ENCODE peak calls at places on chromosomes 6 and 20, in ten cellular contexts. H is epithelial cell of prostate; S is pancreas; R is nephron progenitor cell; Z is effector CD8-positive, alpha-beta T cell; G is lower leg skin; J is RWPE1; A is T follicular helper cell; K is left cardiac atrium; B is mesendoderm. E is an unnamed sample.

GRCh38 chr6:81590314-81590691 is 162.2 kb downstream of the TENT5A start:
- DNase-seq in H (no peak), S (no peak), R (no peak), Z (no peak), G (no peak), J (no peak), A (no peak), K (no peak), B (no peak), E (no peak)

GRCh38 chr20:7085448-7085847 is 318.0 kb downstream of the BMP2 start:
- DNase-seq in H (no peak), S (no peak), R (no peak), Z (no peak), G (no peak), J (no peak), A (no peak), K (no peak), B (no peak), E (no peak)

GRCh38 chr6:151391021-151391470 is 313 bp downstream of the ZBTB2 start:
- DNase-seq in H (no peak), S (no peak), R (peak; percentile 79), Z (peak; percentile 71), G (peak; percentile 62), J (peak; percentile 64), A (peak; percentile 82), K (peak; percentile 84), B (peak; percentile 85), E (peak; percentile 78)

GRCh38 chr6:83199865-83200230 is 6.7 kb downstream of the RWDD2A start:
- DNase-seq in H (peak; percentile 79), S (no peak), R (no peak), Z (no peak), G (no peak), J (peak; percentile 52), A (no peak), K (no peak), B (no peak), E (no peak)

GRCh38 chr20:64084209-64085152 is at the start of gene LKAAEAR1:
- DNase-seq in H (no peak), S (no peak), R (no peak), Z (no peak), G (no peak), J (no peak), A (no peak), K (no peak), B (peak; percentile 80), E (no peak)

GRCh38 chr20:14245368-14245970 is 91.9 kb downstream of the FLRT3 start:
- DNase-seq in H (no peak), S (no peak), R (no peak), Z (no peak), G (no peak), J (no peak), A (no peak), K (no peak), B (peak; percentile 15), E (no peak)

GRCh38 chr6:160788806-160789205 is 86.8 kb downstream of the PLG start:
- DNase-seq in H (no peak), S (no peak), R (no peak), Z (no peak), G (no peak), J (no peak), A (no peak), K (no peak), B (peak; percentile 73), E (no peak)

GRCh38 chr20:289693-290080 is 863 bp downstream of the C20orf96 start:
- DNase-seq in H (no peak), S (no peak), R (no peak), Z (no peak), G (no peak), J (no peak), A (no peak), K (no peak), B (no peak), E (no peak)

GRCh38 chr6:27502508-27503435 is 29.9 kb upstream of the ZNF184 start:
- DNase-seq in H (no peak), S (no peak), R (peak; percentile 71), Z (peak; percentile 47), G (no peak), J (no peak), A (peak; percentile 42), K (peak; percentile 61), B (peak; percentile 94), E (peak; percentile 40)

GRCh38 chr6:2450546-2450945 is 205.1 kb upstream of the GMDS start:
- DNase-seq in H (no peak), S (peak; percentile 60), R (no peak), Z (no peak), G (no peak), J (peak; percentile 42), A (no peak), K (peak; percentile 76), B (no peak), E (no peak)

GRCh38 chr6:38107073-38107472 is 287.5 kb downstream of the ZFAND3 start:
- DNase-seq in H (no peak), S (no peak), R (no peak), Z (no peak), G (no peak), J (no peak), A (no peak), K (no peak), B (no peak), E (no peak)

GRCh38 chr6:142543576-142543975 is 241.8 kb downstream of the ADGRG6 start:
- DNase-seq in H (no peak), S (no peak), R (no peak), Z (no peak), G (no peak), J (no peak), A (no peak), K (no peak), B (no peak), E (no peak)

GRCh38 chr6:26327450-26328264 is 37.3 kb upstream of the BTN3A2 start:
- DNase-seq in H (no peak), S (no peak), R (peak; percentile 71), Z (peak; percentile 34), G (no peak), J (no peak), A (no peak), K (no peak), B (peak; percentile 91), E (peak; percentile 24)

GRCh38 chr20:59787186-59787890 is 146.1 kb downstream of the SYCP2 start:
- DNase-seq in H (no peak), S (no peak), R (no peak), Z (no peak), G (no peak), J (no peak), A (no peak), K (no peak), B (no peak), E (no peak)

GRCh38 chr6:72250664-72251063 is 364.3 kb downstream of the RIMS1 start:
- DNase-seq in H (no peak), S (no peak), R (no peak), Z (no peak), G (no peak), J (no peak), A (no peak), K (no peak), B (no peak), E (no peak)

GRCh38 chr20:45336530-45337366 is 11.5 kb downstream of the SDC4 start:
- DNase-seq in H (peak; percentile 95), S (no peak), R (no peak), Z (no peak), G (peak; percentile 74), J (peak; percentile 96), A (no peak), K (peak; percentile 52), B (no peak), E (no peak)

GRCh38 chr20:51004305-51004727 is 18.6 kb downstream of the KCNG1 start:
- DNase-seq in H (no peak), S (no peak), R (no peak), Z (no peak), G (no peak), J (no peak), A (no peak), K (no peak), B (no peak), E (no peak)

GRCh38 chr20:14828459-14828858 is 491.0 kb upstream of the FLRT3 start:
- DNase-seq in H (no peak), S (no peak), R (no peak), Z (no peak), G (no peak), J (no peak), A (no peak), K (no peak), B (no peak), E (no peak)

GRCh38 chr6:96716221-96716620 is 121.1 kb downstream of the GPR63 start:
- DNase-seq in H (no peak), S (no peak), R (no peak), Z (no peak), G (no peak), J (no peak), A (no peak), K (no peak), B (peak; percentile 51), E (no peak)

GRCh38 chr20:61897401-61898295 is 168.0 kb downstream of the TAF4 start:
- DNase-seq in H (no peak), S (peak; percentile 50), R (no peak), Z (no peak), G (no peak), J (no peak), A (no peak), K (no peak), B (no peak), E (no peak)

GRCh38 chr6:111754423-111754822 is 118.8 kb downstream of the FYN start:
- DNase-seq in H (no peak), S (no peak), R (no peak), Z (no peak), G (no peak), J (no peak), A (no peak), K (no peak), B (no peak), E (no peak)

GRCh38 chr6:68497927-68498326 is 137.2 kb upstream of the ADGRB3 start:
- DNase-seq in H (no peak), S (no peak), R (no peak), Z (no peak), G (no peak), J (no peak), A (no peak), K (no peak), B (no peak), E (no peak)

GRCh38 chr6:116536216-116536621 is 9.3 kb downstream of the TRAPPC3L start:
- DNase-seq in H (peak; percentile 86), S (no peak), R (peak; percentile 15), Z (no peak), G (peak; percentile 32), J (peak; percentile 40), A (no peak), K (no peak), B (peak; percentile 78), E (no peak)

GRCh38 chr6:153088796-153089195 is 42.3 kb downstream of the RGS17 start:
- DNase-seq in H (no peak), S (no peak), R (no peak), Z (no peak), G (no peak), J (no peak), A (no peak), K (no peak), B (no peak), E (no peak)

GRCh38 chr20:59779656-59780380 is 153.6 kb downstream of the SYCP2 start:
- DNase-seq in H (no peak), S (no peak), R (no peak), Z (no peak), G (no peak), J (no peak), A (no peak), K (no peak), B (no peak), E (no peak)

GRCh38 chr6:89154131-89154530 is 8.3 kb downstream of the PM20D2 start:
- DNase-seq in H (no peak), S (no peak), R (no peak), Z (no peak), G (no peak), J (no peak), A (no peak), K (no peak), B (no peak), E (no peak)

GRCh38 chr6:144899161-144899560 is 614.0 kb downstream of the UTRN start:
- DNase-seq in H (no peak), S (no peak), R (no peak), Z (no peak), G (no peak), J (no peak), A (no peak), K (no peak), B (no peak), E (no peak)

GRCh38 chr6:9581155-9581554 is 833.7 kb downstream of the TFAP2A start:
- DNase-seq in H (no peak), S (no peak), R (no peak), Z (no peak), G (no peak), J (no peak), A (no peak), K (no peak), B (no peak), E (no peak)